ENCODE peak calls at places on chromosomes 11 and 22, in ten cellular contexts. G is spleen; E is OCI-LY7; H is mesendoderm; J is CD8-positive, alpha-beta T cell; W is lower lobe of right lung; F is ovary; B is HCT116; O is psoas muscle; T is tibial artery. P is an unnamed sample. For H3K36me3, the result is how much of the 10 kb centered on the place peaks cover.

GRCh38 chr22:19307872-19308271 is 16.4 kb upstream of the CLTCL1 start:
- DNase-seq in O (no peak), F (no peak), G (no peak), W (no peak), J (no peak), T (no peak), B (no peak), H (no peak), E (no peak), P (no peak)

GRCh38 chr11:2837096-2837601 is 48.4 kb downstream of the CDKN1C start:
- DNase-seq in E (no peak), G (no peak), T (peak), W (peak), J (no peak), H (peak), O (peak), B (peak), F (no peak), P (no peak)

GRCh38 chr22:40348025-40348658 is 1.8 kb downstream of the ADSL start:
- DNase-seq in W (no peak), B (peak), E (peak), H (peak), F (no peak), J (peak), T (no peak), O (peak), G (peak), P (peak)

GRCh38 chr11:64796047-64796756 is 6.8 kb downstream of the MAP4K2 start:
- DNase-seq in G (peak), E (no peak), O (peak), W (peak), T (no peak), H (no peak), B (no peak), J (no peak), F (no peak), P (no peak)

GRCh38 chr22:31586137-31586920 is 75.7 kb downstream of the PISD start:
- DNase-seq in H (no peak), O (no peak), T (no peak), E (no peak), W (no peak), B (no peak), F (no peak), J (no peak), G (no peak), P (no peak)

GRCh38 chr11:78652866-78653265 is 78.2 kb upstream of the NARS2 start:
- DNase-seq in W (no peak), G (no peak), O (no peak), H (no peak), E (no peak), J (no peak), F (no peak), T (no peak), B (no peak), P (no peak)

GRCh38 chr22:50153056-50153755 is 17.3 kb upstream of the PANX2 start:
- DNase-seq in H (no peak), O (no peak), E (no peak), F (no peak), J (no peak), B (no peak), W (no peak), T (no peak), G (no peak), P (no peak)

GRCh38 chr11:10076458-10077141 is 217.4 kb downstream of the SBF2 start:
- DNase-seq in J (no peak), G (no peak), B (peak), T (peak), E (peak), O (peak), W (no peak), H (peak), F (peak), P (peak)

GRCh38 chr11:62841361-62842170 is 2.2 kb upstream of the WDR74 start:
- DNase-seq in W (peak), E (peak), H (peak), B (peak), F (peak), J (peak), G (peak), O (peak), T (peak), P (peak)

GRCh38 chr11:117986981-117987495 is 844 bp downstream of the IL10RA start:
- DNase-seq in W (no peak), B (no peak), G (peak), T (no peak), H (no peak), F (no peak), O (no peak), J (no peak), E (peak), P (no peak)

GRCh38 chr11:104898685-104899013 is 389 bp upstream of the CASP12 start:
- DNase-seq in G (no peak), J (no peak), W (no peak), F (no peak), H (no peak), E (no peak), T (no peak), O (no peak), B (no peak), P (no peak)

GRCh38 chr11:5600374-5600851 is 4.0 kb downstream of the TRIM6 start:
- DNase-seq in F (peak), E (peak), G (peak), J (peak), O (peak), B (peak), W (peak), H (peak), T (peak), P (peak)

GRCh38 chr11:2996976-2997375 is 4.8 kb upstream of the NAP1L4 start:
- DNase-seq in E (no peak), G (no peak), O (no peak), W (no peak), T (no peak), F (peak), H (peak), B (no peak), J (no peak), P (no peak)

GRCh38 chr22:28955817-28956216 is 72.4 kb downstream of the ZNRF3 start:
- DNase-seq in W (no peak), B (no peak), O (no peak), J (peak), T (no peak), H (no peak), E (peak), G (no peak), F (no peak), P (no peak)

GRCh38 chr11:116813781-116814471 is 9.2 kb downstream of the APOA4 start:
- DNase-seq in O (no peak), F (no peak), G (no peak), B (no peak), E (no peak), W (no peak), T (no peak), H (peak), J (no peak), P (no peak)

GRCh38 chr11:120605469-120605868 is 93.9 kb downstream of the GRIK4 start:
- DNase-seq in O (no peak), F (no peak), G (peak), J (no peak), T (no peak), E (no peak), H (no peak), B (no peak), W (peak), P (no peak)

GRCh38 chr11:120603071-120603470 is 91.5 kb downstream of the GRIK4 start:
- DNase-seq in W (peak), F (no peak), G (peak), E (no peak), O (peak), T (no peak), H (no peak), B (no peak), J (no peak), P (no peak)

GRCh38 chr11:120608760-120609211 is 97.2 kb downstream of the GRIK4 start:
- DNase-seq in J (no peak), E (no peak), G (no peak), W (peak), O (no peak), H (no peak), T (no peak), B (no peak), F (no peak), P (peak)

GRCh38 chr11:120608061-120608460 is 96.5 kb downstream of the GRIK4 start:
- DNase-seq in H (no peak), B (no peak), J (no peak), G (no peak), O (no peak), W (no peak), E (no peak), T (no peak), F (no peak), P (no peak)

DNA sequence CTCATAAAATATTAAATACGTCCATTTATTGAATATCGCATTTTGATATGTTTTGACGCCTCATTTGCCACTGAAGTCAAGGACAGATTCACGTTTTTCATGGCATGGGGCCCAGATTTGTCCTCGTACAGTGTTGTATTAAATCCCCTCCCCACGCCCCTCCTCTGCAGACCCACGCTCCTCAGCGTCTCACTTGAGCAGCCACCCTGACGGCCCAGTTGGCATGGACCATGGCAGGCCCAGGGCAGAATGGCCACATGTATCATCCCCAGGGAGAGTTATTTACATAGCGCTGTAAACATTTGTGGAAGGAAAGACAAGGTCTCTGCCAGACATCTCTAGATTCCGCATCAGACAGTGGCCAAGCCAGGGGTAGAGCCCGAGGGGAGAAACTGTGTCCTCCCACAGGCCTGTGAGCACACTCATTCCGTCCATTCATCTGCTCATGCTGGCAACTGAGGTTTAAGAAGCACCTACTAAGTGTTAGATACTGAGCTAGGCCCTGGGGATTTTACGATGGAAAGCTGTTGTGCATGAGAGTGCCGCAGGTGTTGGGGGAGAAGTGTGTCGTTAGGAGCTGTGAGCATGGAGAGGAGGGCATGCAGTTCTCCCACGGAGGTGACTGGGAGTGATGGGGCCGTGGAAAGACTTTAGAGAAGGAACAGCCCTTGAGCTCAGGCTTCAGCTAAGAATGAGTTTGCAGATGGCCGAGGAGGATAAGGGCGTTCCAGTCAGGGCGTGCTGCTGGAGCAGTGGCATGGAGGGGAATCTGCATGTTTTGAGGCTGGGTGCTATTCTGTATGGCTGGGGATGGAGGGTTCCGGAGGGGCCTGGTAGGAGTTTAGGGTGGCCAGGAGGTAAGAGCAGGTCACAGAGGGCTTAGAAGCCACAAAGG is 94.8 kb downstream of the GRIK4 start:
- DNase-seq in G (peak), O (peak), J (no peak), F (no peak), W (peak), B (no peak), H (no peak), E (no peak), T (no peak), P (no peak)
- H3K36me3 ChIP-seq in G (under half), O (under half), J (under half), F (under half), W (under half), B (under half), H (under half), E (under half), T (under half), P (under half)

GRCh38 chr22:21687685-21688259 is 22.0 kb downstream of the PPIL2 start:
- DNase-seq in W (no peak), G (no peak), T (peak), H (no peak), E (no peak), J (no peak), O (no peak), B (no peak), F (no peak), P (no peak)
- H3K4me3 ChIP-seq in W (no peak), G (no peak), T (no peak), H (no peak), E (no peak), J (no peak), O (no peak), B (no peak), F (no peak), P (no peak)

GRCh38 chr22:37758698-37759097 is 49.0 kb upstream of the GCAT start:
- DNase-seq in T (no peak), B (no peak), G (no peak), E (no peak), J (no peak), H (no peak), W (no peak), F (no peak), O (no peak), P (no peak)
- H3K36me3 ChIP-seq in T (under half), B (half or more), G (half or more), E (under half), J (under half), H (under half), W (half or more), F (under half), O (under half), P (under half)

GRCh38 chr11:46246514-46246913 is 30.9 kb upstream of the CREB3L1 start:
- DNase-seq in T (no peak), F (no peak), J (no peak), B (no peak), G (no peak), O (no peak), H (no peak), W (no peak), E (no peak), P (no peak)
- H3K4me3 ChIP-seq in T (no peak), F (no peak), J (no peak), B (no peak), G (no peak), O (no peak), H (no peak), W (no peak), E (no peak), P (no peak)

GRCh38 chr22:36362819-36363377 is 24.9 kb downstream of the MYH9 start:
- DNase-seq in W (no peak), E (no peak), G (no peak), O (no peak), H (no peak), B (no peak), F (no peak), J (no peak), T (no peak), P (no peak)

GRCh38 chr22:36364255-36365019 is 23.3 kb downstream of the MYH9 start:
- DNase-seq in H (no peak), J (no peak), E (no peak), O (no peak), F (no peak), B (no peak), G (no peak), T (no peak), W (no peak), P (no peak)

GRCh38 chr22:36362077-36362476 is 25.7 kb downstream of the MYH9 start:
- DNase-seq in O (no peak), W (no peak), H (no peak), E (no peak), T (no peak), F (no peak), B (no peak), G (no peak), J (no peak), P (no peak)

GRCh38 chr22:36365020-36365411 is 22.8 kb downstream of the MYH9 start:
- DNase-seq in W (peak), J (peak), T (peak), B (peak), G (no peak), E (no peak), O (peak), H (peak), F (no peak), P (no peak)

GRCh38 chr22:36363378-36363931 is 24.3 kb downstream of the MYH9 start:
- DNase-seq in O (no peak), G (no peak), H (no peak), W (no peak), B (no peak), E (no peak), T (no peak), J (no peak), F (no peak), P (no peak)
- H3K36me3 ChIP-seq in O (under half), G (under half), H (under half), W (under half), B (under half), E (under half), T (under half), J (under half), F (under half), P (under half)

DNA sequence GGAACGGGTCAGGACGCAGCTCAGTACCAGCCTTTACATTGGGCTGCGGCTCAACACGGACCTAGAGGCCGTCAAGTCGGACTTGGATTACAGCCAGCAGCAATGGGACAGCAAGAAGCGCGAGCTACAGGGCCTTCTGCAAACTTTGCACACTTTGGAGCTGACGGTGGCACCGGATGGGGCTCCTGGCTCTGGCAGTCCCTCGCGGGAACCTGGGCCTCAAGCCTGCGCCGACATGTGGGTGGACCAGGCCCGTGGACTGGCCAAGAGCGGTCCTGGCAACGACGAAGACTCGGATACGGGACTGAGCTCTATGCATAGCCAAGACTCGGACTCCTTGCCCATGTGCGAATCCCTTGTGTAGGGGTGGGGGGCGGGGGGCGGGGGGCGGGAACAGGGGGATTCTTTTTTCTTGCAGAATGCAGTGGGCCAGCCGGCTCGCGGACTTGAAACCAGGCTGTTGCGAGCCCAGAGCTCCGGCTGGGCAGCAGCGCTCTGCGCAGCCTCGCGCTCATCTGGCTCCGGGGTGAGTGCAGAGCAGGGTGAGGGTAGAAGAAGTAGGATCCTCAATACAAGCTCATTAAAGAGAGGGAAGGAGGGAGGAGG is 1.7 kb downstream of the RASSF10 start:
- DNase-seq in O (no peak), B (no peak), J (no peak), E (no peak), T (no peak), F (no peak), W (peak), H (peak), G (no peak), P (no peak)
- H3K4me3 ChIP-seq in O (peak), B (no peak), J (no peak), E (no peak), T (peak), F (no peak), W (peak), H (peak), G (no peak), P (no peak)

GRCh38 chr11:18093946-18094345 is 11.9 kb downstream of the SAAL1 start:
- DNase-seq in F (no peak), T (no peak), O (no peak), H (no peak), G (no peak), W (no peak), B (no peak), J (no peak), E (no peak), P (no peak)
- H3K36me3 ChIP-seq in F (under half), T (half or more), O (under half), H (under half), G (half or more), W (half or more), B (under half), J (under half), E (half or more), P (half or more)

GRCh38 chr11:128499613-128500213 is 87.6 kb downstream of the ETS1 start:
- DNase-seq in E (no peak), O (no peak), B (no peak), W (no peak), J (no peak), F (no peak), T (no peak), H (no peak), G (no peak), P (no peak)

GRCh38 chr11:128502736-128503135 is 84.6 kb downstream of the ETS1 start:
- DNase-seq in O (no peak), J (no peak), F (no peak), B (no peak), H (no peak), E (no peak), T (no peak), G (no peak), W (no peak), P (no peak)

GRCh38 chr11:128500488-128500887 is 86.9 kb downstream of the ETS1 start:
- DNase-seq in E (no peak), J (no peak), B (no peak), T (no peak), G (no peak), W (no peak), O (no peak), H (no peak), F (no peak), P (peak)

GRCh38 chr11:128501576-128502549 is 85.5 kb downstream of the ETS1 start:
- DNase-seq in O (no peak), E (no peak), J (no peak), T (no peak), G (no peak), F (no peak), W (no peak), B (no peak), H (peak), P (peak)

DNA sequence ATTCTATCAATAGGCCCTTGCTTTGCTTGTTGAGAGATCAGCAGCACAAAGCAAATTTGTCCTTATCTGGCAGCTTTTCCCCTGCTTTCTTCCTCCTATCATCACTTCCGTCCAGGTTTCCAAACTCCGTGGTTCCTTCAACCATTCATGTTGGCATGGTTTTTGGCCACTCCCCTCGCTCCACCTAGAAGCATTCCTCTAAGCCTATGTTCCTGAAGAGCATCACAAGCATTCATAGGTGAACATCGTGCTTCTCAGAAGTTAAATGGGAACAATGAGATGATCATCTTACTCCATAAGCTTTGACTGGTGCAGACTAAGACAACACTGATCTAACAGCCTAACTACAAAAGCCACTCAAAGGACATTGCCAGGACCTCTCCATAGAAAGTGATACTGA is 86.3 kb downstream of the ETS1 start:
- DNase-seq in F (no peak), B (no peak), W (no peak), T (no peak), O (no peak), G (no peak), H (no peak), E (no peak), J (no peak), P (no peak)
- H3K4me3 ChIP-seq in F (no peak), B (no peak), W (no peak), T (no peak), O (no peak), G (no peak), H (no peak), E (no peak), J (peak), P (no peak)

GRCh38 chr11:46416656-46417055 is 25.1 kb upstream of the CHRM4 start:
- DNase-seq in T (no peak), E (no peak), G (no peak), H (no peak), O (no peak), B (no peak), F (no peak), W (no peak), J (no peak), P (no peak)

GRCh38 chr11:46417711-46418110 is 26.1 kb upstream of the CHRM4 start:
- DNase-seq in E (no peak), F (no peak), W (no peak), J (no peak), H (no peak), G (no peak), B (no peak), O (no peak), T (no peak), P (no peak)

GRCh38 chr11:46421257-46421880 is 29.8 kb upstream of the CHRM4 start:
- DNase-seq in G (no peak), B (no peak), T (no peak), O (no peak), H (no peak), J (no peak), E (no peak), W (no peak), F (no peak), P (no peak)

GRCh38 chr11:46420513-46420912 is 28.9 kb upstream of the CHRM4 start:
- DNase-seq in B (no peak), T (no peak), F (no peak), O (no peak), W (no peak), E (no peak), H (no peak), J (no peak), G (no peak), P (no peak)

DNA sequence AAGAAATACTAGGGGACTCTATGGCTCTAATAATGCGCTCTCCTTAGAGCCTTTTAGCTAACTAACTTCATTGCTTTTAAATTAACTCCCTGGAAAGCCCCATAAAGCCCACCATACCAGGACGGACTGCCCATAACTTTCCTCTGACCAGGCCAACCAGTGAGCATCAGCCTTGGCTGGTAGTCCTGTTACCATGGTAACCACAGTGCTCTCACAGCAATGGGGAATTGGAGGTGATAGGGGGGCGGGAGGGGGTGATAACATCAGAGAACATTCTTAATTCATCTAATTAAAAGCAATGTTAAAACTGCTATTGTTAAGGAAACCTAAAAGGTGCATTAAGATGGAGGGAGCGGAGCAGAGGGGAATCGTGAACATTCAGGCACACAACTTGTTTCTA is 27.2 kb upstream of the CHRM4 start:
- DNase-seq in B (no peak), J (no peak), F (no peak), H (peak), G (no peak), T (no peak), E (no peak), W (no peak), O (no peak), P (no peak)
- H3K36me3 ChIP-seq in B (under half), J (under half), F (under half), H (under half), G (under half), T (under half), E (under half), W (half or more), O (under half), P (under half)

P was measured in HAP-1.